ENCODE peak calls at places on chromosomes 5 and 9, in four cellular contexts. One of them, this sample, is unnamed.

GRCh38 chr5:131787736-131788135 is 9.1 kb downstream of the FNIP1 start:
- DNase-seq in heart left ventricle: no peak
- DNase-seq in left ventricle myocardium inferior: no peak
- DNase-seq in A549: no peak
- DNase-seq in this sample: no peak

GRCh38 chr5:42015681-42016080 is 90.6 kb downstream of the FBXO4 start:
- DNase-seq in heart left ventricle: no peak
- DNase-seq in left ventricle myocardium inferior: no peak
- DNase-seq in A549: no peak
- DNase-seq in this sample: no peak

GRCh38 chr9:75889977-75890540 is 414 bp upstream of the PCSK5 start:
- DNase-seq in heart left ventricle: peak; percentile 49
- DNase-seq in left ventricle myocardium inferior: peak; percentile 28
- DNase-seq in A549: peak; percentile 44
- DNase-seq in this sample: no peak

GRCh38 chr9:99012957-99013512 is 69.3 kb downstream of the COL15A1 start:
- DNase-seq in heart left ventricle: no peak
- DNase-seq in left ventricle myocardium inferior: no peak
- DNase-seq in A549: no peak
- DNase-seq in this sample: no peak

GRCh38 chr9:131318211-131318610 is 28.7 kb downstream of the PLPP7 start:
- DNase-seq in heart left ventricle: peak; percentile 49
- DNase-seq in left ventricle myocardium inferior: peak; percentile 53
- DNase-seq in A549: no peak
- DNase-seq in this sample: peak; percentile 41

GRCh38 chr5:168978500-168978899 is 322.4 kb downstream of the SLIT3 start:
- DNase-seq in heart left ventricle: no peak
- DNase-seq in left ventricle myocardium inferior: no peak
- DNase-seq in A549: no peak
- DNase-seq in this sample: no peak

GRCh38 chr9:137172907-137173794 is 1.3 kb upstream of the TMEM210 start:
- DNase-seq in heart left ventricle: peak; percentile 23
- DNase-seq in left ventricle myocardium inferior: no peak
- DNase-seq in A549: no peak
- DNase-seq in this sample: no peak

GRCh38 chr9:131405858-131406566 is 12.1 kb downstream of the PRRC2B start:
- DNase-seq in heart left ventricle: no peak
- DNase-seq in left ventricle myocardium inferior: peak; percentile 37
- DNase-seq in A549: no peak
- DNase-seq in this sample: no peak

GRCh38 chr5:113057437-113058052 is 80.9 kb downstream of the DCP2 start:
- DNase-seq in heart left ventricle: no peak
- DNase-seq in left ventricle myocardium inferior: no peak
- DNase-seq in A549: no peak
- DNase-seq in this sample: no peak

GRCh38 chr5:9498541-9499497 is 47.1 kb downstream of the SEMA5A start:
- DNase-seq in heart left ventricle: no peak
- DNase-seq in left ventricle myocardium inferior: no peak
- DNase-seq in A549: no peak
- DNase-seq in this sample: no peak

GRCh38 chr9:135526730-135527571 is 5.7 kb downstream of the LCN1 start:
- DNase-seq in heart left ventricle: no peak
- DNase-seq in left ventricle myocardium inferior: no peak
- DNase-seq in A549: peak; percentile 19
- DNase-seq in this sample: no peak

GRCh38 chr5:121853853-121854252 is 2.2 kb downstream of the FTMT start:
- DNase-seq in heart left ventricle: no peak
- DNase-seq in left ventricle myocardium inferior: no peak
- DNase-seq in A549: no peak
- DNase-seq in this sample: no peak

GRCh38 chr5:121850272-121850671 is 1.4 kb upstream of the FTMT start:
- DNase-seq in heart left ventricle: no peak
- DNase-seq in left ventricle myocardium inferior: no peak
- DNase-seq in A549: no peak
- DNase-seq in this sample: no peak

GRCh38 chr5:121851643-121852574 is at the start of gene FTMT:
- DNase-seq in heart left ventricle: no peak
- DNase-seq in left ventricle myocardium inferior: no peak
- DNase-seq in A549: no peak
- DNase-seq in this sample: no peak
- TF ChIP-seq CTCF in heart left ventricle: no peak
- TF ChIP-seq CTCF in left ventricle myocardium inferior: no peak
- TF ChIP-seq CTCF in A549: no peak
- TF ChIP-seq CTCF in this sample: no peak

GRCh38 chr9:8570776-8571175 is 771.2 kb upstream of the DMAC1 start:
- DNase-seq in heart left ventricle: no peak
- DNase-seq in left ventricle myocardium inferior: no peak
- DNase-seq in A549: no peak
- DNase-seq in this sample: no peak
- H3K4me3 ChIP-seq in heart left ventricle: no peak overlapping the region
- H3K4me3 ChIP-seq in left ventricle myocardium inferior: no peak overlapping the region
- H3K4me3 ChIP-seq in A549: no peak overlapping the region
- H3K4me3 ChIP-seq in this sample: no peak overlapping the region

DNA sequence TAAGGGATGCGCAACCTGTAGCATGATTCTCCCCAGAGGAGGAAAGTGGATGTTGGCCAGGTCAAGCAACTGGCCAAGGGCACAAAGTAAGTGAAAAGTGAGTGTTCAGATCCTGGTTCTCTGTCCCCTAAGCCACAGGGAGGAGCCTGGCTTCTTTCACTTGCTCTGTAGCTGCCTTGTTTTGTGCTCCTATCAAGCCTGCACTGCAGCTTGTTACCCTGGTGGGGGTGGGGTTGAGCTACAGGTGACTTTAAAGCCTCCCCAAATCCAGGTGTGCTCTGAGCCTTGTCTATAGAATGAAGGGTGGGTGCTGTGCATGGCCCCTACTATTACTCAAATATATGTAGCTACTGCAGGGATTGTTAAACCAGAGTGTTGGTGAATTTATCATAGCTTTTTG is 32.9 kb downstream of the RALGPS1 start:
- DNase-seq in heart left ventricle: no peak
- DNase-seq in left ventricle myocardium inferior: no peak
- DNase-seq in A549: no peak
- DNase-seq in this sample: no peak
- TF ChIP-seq CTCF in heart left ventricle: no peak
- TF ChIP-seq CTCF in left ventricle myocardium inferior: peak; percentile 38
- TF ChIP-seq CTCF in A549: no peak
- TF ChIP-seq CTCF in this sample: no peak

GRCh38 chr5:136079195-136079985 is 50.6 kb downstream of the TGFBI start:
- DNase-seq in heart left ventricle: no peak
- DNase-seq in left ventricle myocardium inferior: no peak
- DNase-seq in A549: no peak
- DNase-seq in this sample: no peak
- H3K4me3 ChIP-seq in heart left ventricle: no peak overlapping the region
- H3K4me3 ChIP-seq in left ventricle myocardium inferior: peak overlapping the region; percentile 65
- H3K4me3 ChIP-seq in A549: no peak overlapping the region
- H3K4me3 ChIP-seq in this sample: peak overlapping the region; percentile 40

GRCh38 chr5:15183520-15183919 is 311.9 kb upstream of the ANKH start:
- DNase-seq in heart left ventricle: no peak
- DNase-seq in left ventricle myocardium inferior: no peak
- DNase-seq in A549: no peak
- DNase-seq in this sample: peak; percentile 5
- TF ChIP-seq CTCF in heart left ventricle: no peak
- TF ChIP-seq CTCF in left ventricle myocardium inferior: peak; percentile 44
- TF ChIP-seq CTCF in A549: peak; percentile 10
- TF ChIP-seq CTCF in this sample: peak; percentile 53

DNA sequence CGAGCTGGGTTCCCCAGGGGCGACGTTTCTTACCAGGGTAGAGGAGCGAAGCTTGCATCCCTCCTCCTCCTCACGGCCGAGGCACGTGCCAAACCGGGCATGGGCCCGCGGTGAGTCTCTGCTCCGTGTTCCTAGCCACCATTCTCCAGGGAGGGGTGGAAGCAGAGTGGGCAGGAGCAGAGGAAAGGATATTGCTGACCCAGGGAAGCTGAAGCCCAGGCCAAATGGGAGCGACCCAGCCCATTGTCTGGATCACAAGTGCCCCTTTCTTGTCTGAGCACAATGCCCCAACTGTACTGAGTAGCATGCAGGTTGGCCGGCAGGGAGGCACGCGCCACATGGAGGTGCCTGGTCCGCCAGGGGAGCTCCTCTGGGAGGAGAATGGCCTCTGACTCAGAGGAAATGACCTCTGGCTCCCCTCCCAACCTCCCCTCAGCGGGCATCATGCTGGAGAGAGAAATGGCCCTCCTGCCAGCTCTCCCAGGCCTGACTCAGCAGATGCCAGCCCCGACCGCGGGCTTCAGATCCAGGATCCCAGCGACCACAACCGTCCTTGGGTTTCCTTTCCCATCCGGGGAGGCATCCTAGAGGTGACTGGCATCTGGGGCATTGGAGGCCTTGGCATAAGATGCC is 1.1 kb downstream of the PRR7 start:
- DNase-seq in heart left ventricle: peak; percentile 79
- DNase-seq in left ventricle myocardium inferior: no peak
- DNase-seq in A549: peak; percentile 88
- DNase-seq in this sample: peak; percentile 45
- H3K4me3 ChIP-seq in heart left ventricle: no peak overlapping the region
- H3K4me3 ChIP-seq in left ventricle myocardium inferior: peak overlapping the region; percentile 74
- H3K4me3 ChIP-seq in A549: peak overlapping the region; percentile 86
- H3K4me3 ChIP-seq in this sample: peak overlapping the region; percentile 57

GRCh38 chr9:27353405-27354229 is 56.7 kb upstream of the EQTN start:
- DNase-seq in heart left ventricle: peak; percentile 28
- DNase-seq in left ventricle myocardium inferior: no peak
- DNase-seq in A549: no peak
- DNase-seq in this sample: no peak
- TF ChIP-seq CTCF in heart left ventricle: no peak
- TF ChIP-seq CTCF in left ventricle myocardium inferior: no peak
- TF ChIP-seq CTCF in A549: no peak
- TF ChIP-seq CTCF in this sample: no peak